ENCODE peak calls at places on chromosomes 16 and 17, in five cellular contexts. G is endothelial cell of umbilical vein, D is SK-N-SH, K is prostate gland, U is HCT116. P is an unnamed sample.

GRCh38 chr16:69186642-69187386 is at the start of gene SNTB2:
- DNase-seq in K (peak; percentile 94), G (peak; percentile 87), D (peak; percentile 96), U (peak; percentile 70), P (peak; percentile 96)

GRCh38 chr16:29306953-29307597 is 99.4 kb downstream of the NPIPB11 start:
- DNase-seq in U (no peak), G (no peak), D (no peak), K (no peak), P (no peak)

GRCh38 chr16:77838597-77839255 is 50.4 kb downstream of the VAT1L start:
- DNase-seq in D (no peak), K (no peak), G (no peak), U (no peak), P (no peak)

GRCh38 chr17:44749076-44750020 is 9.4 kb upstream of the ADAM11 start:
- DNase-seq in D (no peak), U (no peak), K (no peak), G (no peak), P (no peak)

GRCh38 chr16:61681124-61681523 is 355.1 kb downstream of the CDH8 start:
- DNase-seq in G (no peak), D (no peak), U (no peak), K (no peak), P (no peak)

GRCh38 chr17:39926588-39927100 is 757 bp downstream of the ORMDL3 start:
- DNase-seq in G (peak; percentile 29), K (no peak), U (no peak), D (peak; percentile 69), P (peak; percentile 60)

GRCh38 chr17:60641810-60642220 is 35.8 kb upstream of the BCAS3 start:
- DNase-seq in U (peak; percentile 78), G (peak; percentile 87), D (peak; percentile 75), K (peak; percentile 43), P (peak; percentile 70)

GRCh38 chr17:58344047-58344790 is 7.8 kb downstream of the SUPT4H1 start:
- DNase-seq in K (no peak), G (peak; percentile 5), D (no peak), U (no peak), P (peak; percentile 70)

GRCh38 chr16:2033057-2033911 is 6.6 kb downstream of the NHERF2 start:
- DNase-seq in G (peak; percentile 70), K (no peak), U (no peak), D (peak; percentile 83), P (peak; percentile 43)

GRCh38 chr16:89572042-89572441 is 3.5 kb upstream of the CPNE7 start:
- DNase-seq in D (no peak), G (no peak), U (no peak), K (no peak), P (no peak)

GRCh38 chr16:89573826-89574680 is 1.5 kb upstream of the CPNE7 start:
- DNase-seq in D (no peak), U (no peak), G (no peak), K (no peak), P (no peak)

GRCh38 chr16:89571636-89572035 is 3.9 kb upstream of the CPNE7 start:
- DNase-seq in U (no peak), D (no peak), G (no peak), K (no peak), P (no peak)

GRCh38 chr16:89574681-89575246 is 794 bp upstream of the CPNE7 start:
- DNase-seq in U (peak; percentile 57), K (no peak), G (peak; percentile 63), D (no peak), P (peak; percentile 72)

GRCh38 chr16:89572478-89573205 is 2.9 kb upstream of the CPNE7 start:
- DNase-seq in K (no peak), G (no peak), U (no peak), D (peak; percentile 51), P (no peak)
- TF ChIP-seq POLR2AphosphoS5 in K (no peak), G (no peak), U (no peak), D (no peak), P (no peak)

DNA sequence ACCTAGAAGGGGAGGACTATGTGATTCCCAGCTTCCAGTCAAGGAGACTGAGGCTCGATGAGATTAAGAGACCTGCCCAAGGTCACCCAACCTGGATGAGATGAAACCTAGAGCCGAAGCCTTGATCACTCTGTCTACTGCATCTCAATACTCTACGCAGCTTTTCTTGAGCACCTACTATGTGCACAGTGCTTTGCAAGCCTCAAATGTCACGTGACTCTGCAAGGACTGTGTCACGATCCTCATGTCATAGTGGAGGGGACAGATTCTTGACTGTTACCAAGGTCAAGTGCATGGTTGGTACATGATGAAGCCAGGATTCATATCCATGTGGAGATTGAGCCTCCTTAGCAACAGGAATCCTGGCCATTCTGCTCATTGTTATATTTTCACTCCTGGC is 14.7 kb downstream of the BCO1 start:
- DNase-seq in G (no peak), K (no peak), U (no peak), D (no peak), P (no peak)
- TF ChIP-seq POLR2AphosphoS5 in G (no peak), K (no peak), U (no peak), D (no peak), P (no peak)

DNA sequence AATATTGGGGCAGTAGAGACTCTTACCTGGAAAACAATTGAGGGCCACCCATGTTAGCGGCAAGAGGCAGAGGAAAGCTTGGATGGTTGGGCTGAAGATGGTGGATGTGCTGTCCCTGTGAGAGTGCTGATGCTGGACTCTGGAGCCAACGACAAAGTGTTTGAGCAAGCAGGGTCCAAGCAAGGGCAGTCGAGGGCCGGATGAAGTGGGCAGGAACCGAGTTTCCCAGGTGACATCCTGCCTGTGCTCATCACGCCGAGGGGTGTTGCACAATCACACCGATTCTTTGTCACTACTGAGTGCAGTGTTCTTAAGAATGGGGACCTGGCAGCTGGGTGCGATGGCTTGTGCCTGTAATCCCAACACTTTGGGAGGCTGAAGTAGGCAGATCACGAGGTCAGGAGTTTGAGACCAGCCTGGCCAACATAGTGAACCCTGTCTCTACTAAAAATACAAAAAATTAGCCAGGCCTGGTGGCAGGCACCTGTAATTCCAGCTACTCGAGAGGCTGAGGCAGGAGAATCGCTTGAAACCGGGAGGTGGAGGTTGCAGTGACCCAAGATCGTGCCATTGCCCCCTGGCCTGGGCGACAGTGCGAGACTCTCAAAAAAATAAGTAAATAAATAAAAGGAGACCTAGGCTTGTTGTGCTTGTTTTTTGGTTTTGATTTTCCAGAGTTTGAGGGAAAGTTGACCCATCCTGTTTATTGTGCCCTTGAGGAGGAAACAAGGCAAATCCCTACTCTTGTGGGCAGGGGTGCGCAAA is 6.1 kb downstream of the PYCARD start:
- DNase-seq in G (no peak), U (no peak), K (no peak), D (no peak), P (no peak)
- TF ChIP-seq POLR2AphosphoS5 in G (no peak), U (no peak), K (no peak), D (no peak), P (no peak)

DNA sequence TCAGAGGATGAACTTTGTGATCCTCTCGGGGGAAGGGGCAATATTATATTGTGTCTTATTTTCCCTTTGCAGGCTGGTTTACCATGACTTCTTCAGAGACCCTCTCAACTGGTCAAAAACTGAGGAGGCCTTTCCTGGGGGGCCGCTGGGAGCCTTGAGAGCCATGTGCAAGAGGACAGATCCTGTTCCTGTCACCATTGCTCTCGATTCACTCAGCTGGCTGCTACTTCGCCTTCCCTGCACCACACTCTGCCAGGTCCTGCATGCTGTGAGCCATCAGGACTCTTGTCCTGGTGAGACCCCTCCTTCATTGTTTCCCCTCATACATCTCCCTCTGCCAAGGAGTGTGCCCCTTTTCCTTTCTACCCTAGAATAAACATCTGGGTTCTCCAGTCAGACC is 2.5 kb downstream of the ELP5 start:
- DNase-seq in K (no peak), U (no peak), G (no peak), D (no peak), P (no peak)
- TF ChIP-seq POLR2AphosphoS5 in K (no peak), U (peak; percentile 34), G (no peak), D (no peak), P (peak; percentile 13)

DNA sequence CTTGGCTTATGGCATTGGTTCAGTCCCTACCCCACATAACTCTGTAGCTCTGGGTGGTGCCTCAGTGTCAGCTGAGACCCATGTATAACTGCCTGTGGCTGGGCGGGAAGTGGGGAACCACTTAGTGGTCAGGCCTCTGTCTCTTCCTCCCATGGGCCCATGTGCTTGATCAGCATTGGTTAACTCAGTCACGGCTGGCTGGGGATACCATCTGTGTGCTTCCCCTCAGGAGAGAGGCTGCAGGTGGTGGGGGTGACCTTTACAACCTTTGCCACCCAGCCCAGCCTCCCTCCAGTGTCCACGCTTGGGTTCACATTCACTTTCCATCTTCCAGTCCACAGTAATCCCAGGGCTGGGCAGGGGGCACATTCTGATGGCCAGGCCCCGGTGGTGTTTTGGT is 10.3 kb upstream of the NFATC3 start:
- DNase-seq in D (no peak), K (no peak), U (no peak), G (no peak), P (peak; percentile 68)
- TF ChIP-seq POLR2AphosphoS5 in D (no peak), K (no peak), U (no peak), G (no peak), P (no peak)

DNA sequence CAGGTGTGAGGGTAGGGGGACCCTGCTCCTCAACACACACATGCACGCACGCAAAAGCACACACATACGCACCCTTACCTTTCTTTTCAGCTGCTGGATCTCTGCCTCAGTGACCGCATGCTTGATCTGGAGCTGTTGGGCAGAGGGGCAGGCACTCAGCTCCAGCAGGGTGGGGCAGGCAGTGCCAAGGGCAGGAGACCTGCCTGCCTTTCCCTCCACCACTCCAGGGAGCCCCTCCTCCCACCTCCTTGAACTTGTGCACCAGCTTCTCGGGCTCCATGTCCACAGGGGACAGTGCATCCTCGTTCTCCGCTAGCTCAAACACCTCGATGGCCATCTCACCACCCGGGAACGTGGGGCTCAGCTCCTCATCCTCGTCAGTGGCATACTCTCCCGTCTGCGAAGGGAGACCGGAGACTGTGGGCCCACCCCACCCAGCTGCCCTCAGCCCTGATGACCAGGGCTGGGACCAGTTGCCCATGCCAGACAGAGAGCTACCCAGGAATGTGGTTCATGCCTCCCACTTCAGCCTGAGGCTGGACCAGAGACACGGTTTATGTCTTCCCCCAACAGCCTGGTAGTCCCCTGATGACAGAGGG is 9.3 kb upstream of the SAMD14 start:
- DNase-seq in G (no peak), K (no peak), D (no peak), U (no peak), P (no peak)
- TF ChIP-seq POLR2AphosphoS5 in G (no peak), K (no peak), D (no peak), U (no peak), P (no peak)

GRCh38 chr16:4486126-4486893 is 10.1 kb downstream of the HMOX2 start:
- DNase-seq in K (peak; percentile 27), U (no peak), G (no peak), D (no peak), P (no peak)
- TF ChIP-seq POLR2AphosphoS5 in K (peak; percentile 65), U (no peak), G (no peak), D (no peak), P (peak; percentile 27)